ENCODE peak calls at places on chromosomes 7 and 10, in eight cellular contexts. G, Y, O, N, T, Q, E and U are unnamed samples. For H3K4me1, the result is how much of the 10 kb centered on the place peaks cover.

GRCh38 chr10:93904901-93905300 is 11.1 kb downstream of the SLC35G1 start:
- DNase-seq in N (no peak), T (no peak), Y (no peak), O (no peak), G (no peak), E (peak), Q (no peak), U (no peak)

GRCh38 chr10:61912981-61913380 is 11.5 kb downstream of the ARID5B start:
- DNase-seq in T (no peak), N (no peak), Y (no peak), G (no peak), O (no peak), Q (no peak), E (no peak), U (no peak)

GRCh38 chr7:42337225-42337905 is 100.4 kb upstream of the GLI3 start:
- DNase-seq in G (no peak), Y (no peak), O (no peak), T (no peak), N (no peak), Q (no peak), E (no peak), U (peak)

GRCh38 chr10:100670828-100671479 is 74.4 kb upstream of the PAX2 start:
- DNase-seq in G (peak), O (peak), T (peak), N (no peak), Q (no peak), Y (peak), E (peak), U (no peak)

GRCh38 chr7:131629203-131629871 is 72.9 kb upstream of the PODXL start:
- DNase-seq in G (peak), E (no peak), O (no peak), N (no peak), T (no peak), Q (no peak), Y (peak), U (peak)

GRCh38 chr10:128361487-128361886 is 235.3 kb upstream of the MKI67 start:
- DNase-seq in E (no peak), G (no peak), Q (no peak), O (no peak), T (no peak), N (no peak), Y (no peak), U (no peak)

GRCh38 chr10:93199221-93199681 is 125.6 kb downstream of the CYP26A1 start:
- DNase-seq in N (no peak), G (no peak), Y (peak), Q (peak), O (peak), E (no peak), T (no peak), U (no peak)

GRCh38 chr7:128713794-128714193 is 25.4 kb upstream of the CALU start:
- DNase-seq in T (no peak), N (no peak), G (no peak), Y (no peak), Q (no peak), O (no peak), E (no peak), U (no peak)

GRCh38 chr10:31061941-31062340 is 30.3 kb upstream of the ZNF438 start:
- DNase-seq in Q (no peak), E (no peak), Y (peak), N (no peak), T (no peak), O (no peak), G (no peak), U (no peak)

GRCh38 chr7:76234931-76235441 is 33.3 kb downstream of the SRRM3 start:
- DNase-seq in O (peak), T (peak), Q (peak), G (peak), Y (peak), N (peak), E (peak), U (peak)

GRCh38 chr7:109109558-109109957 is 539.9 kb downstream of the DNAJB9 start:
- DNase-seq in T (no peak), Q (no peak), E (no peak), Y (no peak), O (no peak), G (no peak), N (no peak), U (no peak)

GRCh38 chr7:26760499-26760898 is 103.9 kb downstream of the SKAP2 start:
- DNase-seq in Q (no peak), O (no peak), G (no peak), E (no peak), N (no peak), Y (no peak), T (no peak), U (no peak)

GRCh38 chr10:1605999-1606940 is 131.1 kb downstream of the ADARB2 start:
- DNase-seq in E (no peak), G (no peak), Q (no peak), T (no peak), O (no peak), N (no peak), Y (no peak), U (no peak)

GRCh38 chr10:15211464-15211979 is 43.0 kb upstream of the NMT2 start:
- DNase-seq in Y (peak), N (no peak), Q (no peak), O (no peak), E (no peak), T (no peak), G (no peak), U (no peak)

GRCh38 chr7:112190120-112190519 is 16.1 kb downstream of the DOCK4 start:
- DNase-seq in E (no peak), G (no peak), Y (no peak), N (no peak), T (no peak), Q (no peak), O (no peak), U (no peak)

GRCh38 chr7:24619978-24620377 is 46.7 kb downstream of the PALS2 start:
- DNase-seq in G (no peak), E (no peak), O (no peak), Q (no peak), Y (no peak), N (no peak), T (no peak), U (no peak)

GRCh38 chr10:132142396-132143161 is 44.2 kb upstream of the DPYSL4 start:
- DNase-seq in N (no peak), O (peak), E (peak), Y (peak), G (peak), Q (no peak), T (peak), U (peak)

GRCh38 chr10:69073731-69074130 is 14.2 kb upstream of the SRGN start:
- DNase-seq in Y (no peak), T (no peak), O (no peak), E (no peak), G (no peak), N (no peak), Q (no peak), U (no peak)

GRCh38 chr10:58373446-58373834 is 11.8 kb upstream of the TFAM start:
- DNase-seq in T (no peak), Q (no peak), G (no peak), N (no peak), E (no peak), O (no peak), Y (no peak), U (no peak)

GRCh38 chr7:73622909-73623797 is 1.2 kb downstream of the MLXIPL start:
- DNase-seq in Y (peak), G (no peak), E (peak), O (peak), T (no peak), Q (peak), N (no peak), U (no peak)

GRCh38 chr7:23938937-23939552 is 229.0 kb downstream of the STK31 start:
- DNase-seq in O (no peak), E (no peak), G (peak), Y (peak), N (no peak), Q (no peak), T (no peak), U (no peak)

GRCh38 chr10:28592953-28593352 is 60.0 kb downstream of the WAC start:
- DNase-seq in Y (peak), N (no peak), G (peak), Q (no peak), O (no peak), E (no peak), T (no peak), U (no peak)

GRCh38 chr10:137606-138005 is 2.4 kb downstream of the ZMYND11 start:
- DNase-seq in Y (no peak), T (no peak), O (no peak), G (no peak), N (no peak), Q (no peak), E (no peak), U (no peak)

GRCh38 chr10:45023426-45023825 is 22.7 kb downstream of the ZNF22 start:
- DNase-seq in G (no peak), E (no peak), N (no peak), Q (no peak), T (no peak), Y (no peak), O (no peak), U (no peak)

GRCh38 chr10:1203704-1204103 is 147.5 kb downstream of the WDR37 start:
- DNase-seq in Y (no peak), E (no peak), Q (no peak), T (no peak), N (no peak), G (no peak), O (no peak), U (no peak)

GRCh38 chr7:107049971-107050532 is 5.5 kb downstream of the PRKAR2B start:
- DNase-seq in T (no peak), Q (no peak), N (no peak), G (no peak), O (no peak), Y (no peak), E (no peak), U (no peak)

DNA sequence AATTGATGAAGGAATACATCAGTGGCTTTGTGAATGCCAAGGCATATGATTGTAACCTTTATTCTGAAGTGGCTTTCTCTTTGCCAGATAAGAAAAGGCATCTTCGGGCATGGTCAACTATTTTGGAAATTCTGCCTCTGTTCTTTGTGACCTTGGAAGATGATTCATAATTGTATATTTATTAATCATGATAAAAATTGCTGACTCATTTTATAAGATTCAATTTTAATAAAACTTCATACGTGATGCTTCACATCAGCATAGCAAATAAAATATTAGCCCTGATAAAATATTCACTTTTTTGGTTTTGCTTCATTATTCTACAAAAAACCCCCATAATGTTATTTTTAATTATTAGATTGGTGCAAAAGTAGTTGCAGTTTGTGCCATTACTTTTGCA is 200.5 kb downstream of the MACC1 start:
- DNase-seq in Q (no peak), T (no peak), G (no peak), N (no peak), Y (no peak), O (no peak), E (no peak), U (no peak)
- H3K4me1 ChIP-seq in Q (under half), T (under half), G (under half), N (under half), Y (under half), O (under half), E (under half), U (under half)

GRCh38 chr10:103843045-103843444 is 12.3 kb downstream of the SH3PXD2A start:
- DNase-seq in Y (no peak), Q (no peak), O (no peak), G (no peak), N (no peak), E (no peak), T (no peak), U (no peak)
- H3K4me1 ChIP-seq in Y (half or more), Q (under half), O (under half), G (under half), N (under half), E (under half), T (under half), U (under half)

DNA sequence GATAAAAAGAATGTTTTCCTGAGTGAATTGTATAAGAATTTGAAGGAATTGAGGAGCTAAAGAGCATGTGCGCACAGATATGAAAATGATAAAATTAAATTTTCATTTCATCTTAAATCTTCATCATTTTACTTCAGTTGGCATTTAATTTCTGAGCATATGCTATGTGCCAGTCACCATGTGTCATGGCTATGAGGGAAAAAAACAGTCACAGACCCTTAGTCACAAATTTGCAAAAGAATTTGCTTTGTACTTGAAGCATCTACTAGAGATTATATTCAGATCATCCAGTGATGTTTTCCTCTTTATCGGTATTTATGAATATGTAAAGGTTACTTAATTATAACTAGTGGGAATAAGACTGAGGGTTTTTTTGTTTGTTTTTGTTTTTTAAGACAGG is 29.8 kb downstream of the VCL start:
- DNase-seq in E (no peak), T (no peak), O (no peak), N (no peak), Q (no peak), G (no peak), Y (no peak), U (no peak)
- H3K4me1 ChIP-seq in E (under half), T (under half), O (under half), N (under half), Q (under half), G (half or more), Y (under half), U (half or more)

DNA sequence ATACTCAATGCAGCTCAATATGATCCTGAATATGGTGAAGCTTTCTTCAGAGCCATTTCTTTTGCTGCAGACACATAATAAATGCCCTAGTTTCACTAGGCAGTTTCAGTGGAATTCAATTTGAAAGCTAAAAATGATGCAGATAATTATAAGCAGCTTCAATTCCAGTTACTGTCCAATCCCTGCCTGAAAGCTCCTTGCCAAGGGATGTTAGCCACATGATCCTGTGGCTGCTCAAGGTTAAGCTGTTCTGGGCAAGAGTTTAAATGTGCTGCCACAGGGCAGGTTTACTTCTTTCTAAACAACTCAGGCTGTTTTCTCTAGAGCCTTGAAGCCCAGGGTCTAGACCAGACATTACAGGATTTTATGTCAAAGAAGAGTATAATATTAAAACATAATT is 805.7 kb downstream of the NRG3 start:
- DNase-seq in T (no peak), O (peak), N (no peak), E (no peak), Q (no peak), Y (no peak), G (no peak), U (no peak)
- H3K4me1 ChIP-seq in T (under half), O (under half), N (under half), E (under half), Q (under half), Y (under half), G (under half), U (under half)

GRCh38 chr10:88316292-88316861 is 266.7 kb downstream of the RNLS start:
- DNase-seq in G (no peak), Q (no peak), N (no peak), O (no peak), T (no peak), E (no peak), Y (no peak), U (no peak)
- H3K4me1 ChIP-seq in G (under half), Q (under half), N (under half), O (under half), T (under half), E (under half), Y (under half), U (under half)

DNA sequence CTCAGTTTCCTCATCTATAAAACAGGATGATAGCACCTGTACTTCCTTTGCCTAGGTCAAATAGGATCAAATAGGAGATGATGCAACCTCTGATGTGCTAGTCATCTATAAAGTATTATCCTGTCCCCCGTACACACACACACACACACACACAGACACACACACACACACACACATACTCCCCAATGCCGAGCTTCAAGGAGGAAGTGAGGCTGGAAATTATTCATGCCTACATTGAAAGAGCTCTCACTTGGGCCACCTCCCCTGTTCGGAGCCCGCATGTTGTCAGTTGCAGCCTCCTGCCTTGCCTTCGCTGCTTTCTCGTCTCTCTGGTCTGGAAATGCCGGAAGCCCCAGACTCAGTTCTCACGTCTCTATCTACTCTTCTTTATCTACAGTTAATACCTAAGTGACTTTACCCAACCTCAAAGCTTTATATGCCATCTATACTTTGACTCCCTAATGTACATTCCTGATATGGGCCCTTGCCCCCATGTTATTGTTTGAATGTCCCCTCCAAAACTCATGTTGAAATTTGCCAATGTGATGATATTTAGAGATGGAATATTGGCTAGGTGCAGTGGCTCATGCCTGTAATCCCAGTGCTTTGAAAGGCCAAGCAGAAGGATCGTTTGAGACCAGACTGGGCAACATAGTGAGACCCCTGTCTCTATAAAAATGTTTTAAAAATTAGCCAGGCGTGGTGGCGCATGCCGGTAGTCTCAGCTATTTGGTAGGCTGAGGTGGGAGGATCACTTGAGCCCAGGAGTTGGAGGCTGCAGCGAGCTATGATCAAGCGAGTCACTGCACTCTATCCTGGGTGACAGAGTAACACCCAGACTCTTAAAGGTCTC is 6.9 kb upstream of the UBE2H start:
- DNase-seq in Q (no peak), G (no peak), Y (peak), O (no peak), E (no peak), N (no peak), T (no peak), U (no peak)
- H3K4me1 ChIP-seq in Q (under half), G (under half), Y (under half), O (under half), E (under half), N (under half), T (under half), U (under half)

GRCh38 chr7:10973061-10973941 is at the start of gene PHF14:
- DNase-seq in G (peak), T (peak), Y (peak), N (peak), O (peak), E (peak), Q (peak), U (peak)
- H3K4me1 ChIP-seq in G (under half), T (under half), Y (under half), N (under half), O (under half), E (under half), Q (under half), U (under half)

DNA sequence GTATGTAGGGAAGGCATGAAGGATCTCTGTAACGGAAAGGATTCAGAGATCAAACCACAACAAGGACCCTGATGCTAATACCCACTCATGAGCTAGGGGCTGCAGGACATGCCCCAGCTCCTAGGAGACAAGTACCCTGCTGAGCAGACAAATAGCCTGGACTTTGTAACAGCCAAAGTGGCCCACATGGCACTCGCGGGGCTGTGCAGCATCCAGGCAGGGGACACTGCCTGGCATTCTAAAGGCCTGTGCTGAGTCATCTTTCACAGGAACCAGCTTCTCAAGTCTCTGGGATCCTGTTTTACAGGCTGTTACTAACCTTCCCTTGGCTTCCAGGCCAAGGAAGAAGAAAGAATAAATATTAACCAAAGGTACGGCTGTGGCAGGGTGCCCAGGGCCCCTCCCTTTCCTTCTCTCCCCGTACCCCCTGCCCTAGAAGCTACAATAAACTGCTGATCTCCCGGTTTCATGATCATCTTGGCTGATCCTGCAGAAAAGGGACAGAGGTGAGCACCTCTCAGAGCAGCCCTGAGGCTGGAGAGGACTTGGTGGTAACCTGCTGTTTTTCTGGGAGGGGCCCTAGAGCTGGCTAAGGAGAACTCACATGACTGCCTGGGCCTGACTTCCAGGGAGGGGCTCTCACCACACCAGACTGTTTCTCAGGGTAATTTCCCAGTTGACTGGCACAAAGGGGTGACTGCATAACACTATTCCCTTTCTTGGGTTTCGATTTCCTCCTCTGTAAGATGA is 4.2 kb upstream of the RPEL1 start:
- DNase-seq in Q (no peak), O (no peak), G (peak), Y (no peak), E (peak), T (no peak), N (no peak), U (peak)
- H3K4me1 ChIP-seq in Q (under half), O (under half), G (half or more), Y (under half), E (under half), T (under half), N (under half), U (half or more)

DNA sequence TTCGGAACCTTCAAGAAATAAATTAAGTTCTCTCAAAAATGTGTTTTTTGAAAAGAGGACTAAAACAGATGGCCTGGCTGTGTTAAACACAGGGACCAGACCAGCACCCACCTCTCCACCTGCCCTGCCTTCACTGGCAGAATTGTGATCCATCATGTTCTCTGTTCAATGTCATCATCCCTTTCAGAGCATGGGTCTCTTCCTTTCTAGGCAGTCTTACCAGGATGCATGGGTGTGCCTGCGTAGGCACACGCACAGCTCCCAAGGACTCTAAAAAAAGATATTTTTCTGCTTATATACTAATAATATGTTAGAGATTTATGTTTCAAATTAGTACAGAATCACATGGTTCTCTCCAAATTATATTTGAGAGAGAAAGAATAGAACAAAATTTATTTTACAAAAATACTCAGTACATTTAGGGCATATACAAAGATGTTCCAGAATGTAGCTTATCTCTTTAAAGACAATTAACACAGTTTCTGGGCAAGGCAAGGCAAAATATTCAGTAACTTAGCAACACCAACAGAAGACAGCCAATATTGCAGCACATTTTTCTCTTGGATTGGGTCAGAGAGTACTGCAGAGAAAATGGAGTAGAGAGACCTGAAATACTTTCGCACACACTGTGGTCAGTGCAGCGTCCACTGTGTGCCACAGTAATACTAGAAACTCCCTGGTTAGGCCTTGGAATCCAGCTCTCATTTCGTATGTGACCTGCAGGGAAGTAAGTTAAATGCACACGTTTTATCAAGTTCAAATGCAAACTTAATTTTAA is 52.8 kb downstream of the EGFR start:
- DNase-seq in N (no peak), O (no peak), Y (peak), T (no peak), Q (no peak), E (no peak), G (no peak), U (no peak)
- H3K4me1 ChIP-seq in N (under half), O (under half), Y (under half), T (under half), Q (under half), E (under half), G (half or more), U (under half)